ENCODE peak calls at places on chromosomes 4 and X, in six cellular contexts. One of them, this sample, is unnamed.

GRCh38 chrX:134868766-134869495 is 121.9 kb upstream of the SMIM10 start:
- DNase-seq in activated CD4-positive, alpha-beta T cell treated with anti-CD3 and anti-CD28 coated beads, Interleukin-2, amount 50 U/mL, for 48 hours: no peak
- DNase-seq in substantia nigra: no peak
- DNase-seq in RPMI7951: peak
- DNase-seq in DMS153: no peak
- DNase-seq in GM12891: no peak
- DNase-seq in this sample: no peak

GRCh38 chrX:133412246-133412645 is 3.0 kb downstream of the GPC4 start:
- DNase-seq in activated CD4-positive, alpha-beta T cell treated with anti-CD3 and anti-CD28 coated beads, Interleukin-2, amount 50 U/mL, for 48 hours: no peak
- DNase-seq in substantia nigra: no peak
- DNase-seq in RPMI7951: no peak
- DNase-seq in DMS153: no peak
- DNase-seq in GM12891: no peak
- DNase-seq in this sample: no peak

GRCh38 chrX:51332188-51332942 is at the start of gene NUDT10:
- DNase-seq in activated CD4-positive, alpha-beta T cell treated with anti-CD3 and anti-CD28 coated beads, Interleukin-2, amount 50 U/mL, for 48 hours: peak
- DNase-seq in substantia nigra: peak
- DNase-seq in RPMI7951: peak
- DNase-seq in DMS153: no peak
- DNase-seq in GM12891: no peak
- DNase-seq in this sample: peak

GRCh38 chr4:6172927-6173200 is 27.5 kb downstream of the JAKMIP1 start:
- DNase-seq in activated CD4-positive, alpha-beta T cell treated with anti-CD3 and anti-CD28 coated beads, Interleukin-2, amount 50 U/mL, for 48 hours: no peak
- DNase-seq in substantia nigra: no peak
- DNase-seq in RPMI7951: no peak
- DNase-seq in DMS153: no peak
- DNase-seq in GM12891: no peak
- DNase-seq in this sample: no peak

GRCh38 chr4:174218127-174218790 is 65.2 kb downstream of the FBXO8 start:
- DNase-seq in activated CD4-positive, alpha-beta T cell treated with anti-CD3 and anti-CD28 coated beads, Interleukin-2, amount 50 U/mL, for 48 hours: no peak
- DNase-seq in substantia nigra: no peak
- DNase-seq in RPMI7951: no peak
- DNase-seq in DMS153: no peak
- DNase-seq in GM12891: no peak
- DNase-seq in this sample: no peak

GRCh38 chr4:40953253-40954118 is 203.7 kb downstream of the NSUN7 start:
- DNase-seq in activated CD4-positive, alpha-beta T cell treated with anti-CD3 and anti-CD28 coated beads, Interleukin-2, amount 50 U/mL, for 48 hours: no peak
- DNase-seq in substantia nigra: peak
- DNase-seq in RPMI7951: no peak
- DNase-seq in DMS153: no peak
- DNase-seq in GM12891: no peak
- DNase-seq in this sample: no peak

GRCh38 chr4:186653973-186654372 is 69.7 kb downstream of the FAT1 start:
- DNase-seq in activated CD4-positive, alpha-beta T cell treated with anti-CD3 and anti-CD28 coated beads, Interleukin-2, amount 50 U/mL, for 48 hours: no peak
- DNase-seq in substantia nigra: no peak
- DNase-seq in RPMI7951: no peak
- DNase-seq in DMS153: no peak
- DNase-seq in GM12891: no peak
- DNase-seq in this sample: no peak

GRCh38 chr4:16083217-16084191 is at the start of gene PROM1:
- DNase-seq in activated CD4-positive, alpha-beta T cell treated with anti-CD3 and anti-CD28 coated beads, Interleukin-2, amount 50 U/mL, for 48 hours: no peak
- DNase-seq in substantia nigra: no peak
- DNase-seq in RPMI7951: no peak
- DNase-seq in DMS153: peak
- DNase-seq in GM12891: no peak
- DNase-seq in this sample: no peak

GRCh38 chrX:110394653-110395052 is 36.0 kb downstream of the RTL9 start:
- DNase-seq in activated CD4-positive, alpha-beta T cell treated with anti-CD3 and anti-CD28 coated beads, Interleukin-2, amount 50 U/mL, for 48 hours: no peak
- DNase-seq in substantia nigra: no peak
- DNase-seq in RPMI7951: peak
- DNase-seq in DMS153: no peak
- DNase-seq in GM12891: no peak
- DNase-seq in this sample: no peak

GRCh38 chr4:185965456-185966384 is 103.2 kb upstream of the TLR3 start:
- DNase-seq in activated CD4-positive, alpha-beta T cell treated with anti-CD3 and anti-CD28 coated beads, Interleukin-2, amount 50 U/mL, for 48 hours: no peak
- DNase-seq in substantia nigra: no peak
- DNase-seq in RPMI7951: peak
- DNase-seq in DMS153: no peak
- DNase-seq in GM12891: no peak
- DNase-seq in this sample: no peak

GRCh38 chrX:119407681-119408080 is 8.5 kb downstream of the SLC25A43 start:
- DNase-seq in activated CD4-positive, alpha-beta T cell treated with anti-CD3 and anti-CD28 coated beads, Interleukin-2, amount 50 U/mL, for 48 hours: no peak
- DNase-seq in substantia nigra: no peak
- DNase-seq in RPMI7951: peak
- DNase-seq in DMS153: no peak
- DNase-seq in GM12891: no peak
- DNase-seq in this sample: no peak

GRCh38 chr4:127141857-127142256 is 490.9 kb upstream of the INTU start:
- DNase-seq in activated CD4-positive, alpha-beta T cell treated with anti-CD3 and anti-CD28 coated beads, Interleukin-2, amount 50 U/mL, for 48 hours: no peak
- DNase-seq in substantia nigra: no peak
- DNase-seq in RPMI7951: peak
- DNase-seq in DMS153: no peak
- DNase-seq in GM12891: no peak
- DNase-seq in this sample: no peak

GRCh38 chrX:27619975-27620374 is 29.8 kb downstream of the DCAF8L2 start:
- DNase-seq in activated CD4-positive, alpha-beta T cell treated with anti-CD3 and anti-CD28 coated beads, Interleukin-2, amount 50 U/mL, for 48 hours: no peak
- DNase-seq in substantia nigra: no peak
- DNase-seq in RPMI7951: no peak
- DNase-seq in DMS153: no peak
- DNase-seq in GM12891: no peak
- DNase-seq in this sample: no peak

GRCh38 chrX:38212246-38212645 is 8.4 kb downstream of the SRPX start:
- DNase-seq in activated CD4-positive, alpha-beta T cell treated with anti-CD3 and anti-CD28 coated beads, Interleukin-2, amount 50 U/mL, for 48 hours: no peak
- DNase-seq in substantia nigra: no peak
- DNase-seq in RPMI7951: peak
- DNase-seq in DMS153: no peak
- DNase-seq in GM12891: no peak
- DNase-seq in this sample: no peak

GRCh38 chr4:165439981-165440380 is 61.2 kb downstream of the CPE start:
- DNase-seq in activated CD4-positive, alpha-beta T cell treated with anti-CD3 and anti-CD28 coated beads, Interleukin-2, amount 50 U/mL, for 48 hours: no peak
- DNase-seq in substantia nigra: no peak
- DNase-seq in RPMI7951: no peak
- DNase-seq in DMS153: no peak
- DNase-seq in GM12891: no peak
- DNase-seq in this sample: no peak

GRCh38 chr4:91894006-91894405 is 409.8 kb upstream of the GRID2 start:
- DNase-seq in activated CD4-positive, alpha-beta T cell treated with anti-CD3 and anti-CD28 coated beads, Interleukin-2, amount 50 U/mL, for 48 hours: no peak
- DNase-seq in substantia nigra: no peak
- DNase-seq in RPMI7951: no peak
- DNase-seq in DMS153: no peak
- DNase-seq in GM12891: no peak
- DNase-seq in this sample: no peak

GRCh38 chr4:163592207-163592606 is 97.7 kb downstream of the TMA16 start:
- DNase-seq in activated CD4-positive, alpha-beta T cell treated with anti-CD3 and anti-CD28 coated beads, Interleukin-2, amount 50 U/mL, for 48 hours: no peak
- DNase-seq in substantia nigra: no peak
- DNase-seq in RPMI7951: no peak
- DNase-seq in DMS153: peak
- DNase-seq in GM12891: no peak
- DNase-seq in this sample: no peak

GRCh38 chrX:17605676-17606075 is 131.6 kb upstream of the SCML1 start:
- DNase-seq in activated CD4-positive, alpha-beta T cell treated with anti-CD3 and anti-CD28 coated beads, Interleukin-2, amount 50 U/mL, for 48 hours: no peak
- DNase-seq in substantia nigra: no peak
- DNase-seq in RPMI7951: no peak
- DNase-seq in DMS153: no peak
- DNase-seq in GM12891: no peak
- DNase-seq in this sample: no peak

GRCh38 chrX:66004928-66005831 is 34.7 kb downstream of the VSIG4 start:
- DNase-seq in activated CD4-positive, alpha-beta T cell treated with anti-CD3 and anti-CD28 coated beads, Interleukin-2, amount 50 U/mL, for 48 hours: no peak
- DNase-seq in substantia nigra: no peak
- DNase-seq in RPMI7951: no peak
- DNase-seq in DMS153: no peak
- DNase-seq in GM12891: no peak
- DNase-seq in this sample: no peak

GRCh38 chrX:25001808-25002657 is 13.7 kb downstream of the ARX start:
- DNase-seq in activated CD4-positive, alpha-beta T cell treated with anti-CD3 and anti-CD28 coated beads, Interleukin-2, amount 50 U/mL, for 48 hours: no peak
- DNase-seq in substantia nigra: no peak
- DNase-seq in RPMI7951: no peak
- DNase-seq in DMS153: no peak
- DNase-seq in GM12891: no peak
- DNase-seq in this sample: no peak

GRCh38 chr4:26088433-26088928 is 174.5 kb downstream of the SMIM20 start:
- DNase-seq in activated CD4-positive, alpha-beta T cell treated with anti-CD3 and anti-CD28 coated beads, Interleukin-2, amount 50 U/mL, for 48 hours: no peak
- DNase-seq in substantia nigra: no peak
- DNase-seq in RPMI7951: peak
- DNase-seq in DMS153: no peak
- DNase-seq in GM12891: no peak
- DNase-seq in this sample: peak

GRCh38 chr4:56861365-56861764 is 39.9 kb upstream of the SPINK2 start:
- DNase-seq in activated CD4-positive, alpha-beta T cell treated with anti-CD3 and anti-CD28 coated beads, Interleukin-2, amount 50 U/mL, for 48 hours: no peak
- DNase-seq in substantia nigra: no peak
- DNase-seq in RPMI7951: peak
- DNase-seq in DMS153: no peak
- DNase-seq in GM12891: no peak
- DNase-seq in this sample: no peak

GRCh38 chrX:13283968-13284914 is 35.6 kb downstream of the ATXN3L start:
- DNase-seq in activated CD4-positive, alpha-beta T cell treated with anti-CD3 and anti-CD28 coated beads, Interleukin-2, amount 50 U/mL, for 48 hours: no peak
- DNase-seq in substantia nigra: no peak
- DNase-seq in RPMI7951: peak
- DNase-seq in DMS153: no peak
- DNase-seq in GM12891: no peak
- DNase-seq in this sample: no peak

GRCh38 chr4:6095023-6095817 is 77.0 kb upstream of the C4orf50 start:
- DNase-seq in activated CD4-positive, alpha-beta T cell treated with anti-CD3 and anti-CD28 coated beads, Interleukin-2, amount 50 U/mL, for 48 hours: no peak
- DNase-seq in substantia nigra: no peak
- DNase-seq in RPMI7951: peak
- DNase-seq in DMS153: no peak
- DNase-seq in GM12891: no peak
- DNase-seq in this sample: no peak

GRCh38 chr4:154335588-154335987 is 156.0 kb downstream of the DCHS2 start:
- DNase-seq in activated CD4-positive, alpha-beta T cell treated with anti-CD3 and anti-CD28 coated beads, Interleukin-2, amount 50 U/mL, for 48 hours: no peak
- DNase-seq in substantia nigra: no peak
- DNase-seq in RPMI7951: no peak
- DNase-seq in DMS153: no peak
- DNase-seq in GM12891: no peak
- DNase-seq in this sample: no peak

GRCh38 chr4:184024637-184025036 is 119.5 kb downstream of the STOX2 start:
- DNase-seq in activated CD4-positive, alpha-beta T cell treated with anti-CD3 and anti-CD28 coated beads, Interleukin-2, amount 50 U/mL, for 48 hours: no peak
- DNase-seq in substantia nigra: no peak
- DNase-seq in RPMI7951: no peak
- DNase-seq in DMS153: no peak
- DNase-seq in GM12891: no peak
- DNase-seq in this sample: no peak

GRCh38 chrX:101442095-101442494 is 34.1 kb downstream of the HNRNPH2 start:
- DNase-seq in activated CD4-positive, alpha-beta T cell treated with anti-CD3 and anti-CD28 coated beads, Interleukin-2, amount 50 U/mL, for 48 hours: no peak
- DNase-seq in substantia nigra: no peak
- DNase-seq in RPMI7951: no peak
- DNase-seq in DMS153: no peak
- DNase-seq in GM12891: no peak
- DNase-seq in this sample: no peak

This sample was measured in posterior vena cava.